ENCODE peak calls at places on chromosome 1, in nine cellular contexts. P is fibroblast of lung, C is AG09309, V is fibroblast of pulmonary artery, D is heart left ventricle, L is tibial nerve, J is HFF-Myc, Z is IMR-90, I is endodermal cell. T is an unnamed sample.

GRCh38 chr1:116334015-116334547 is 39.0 kb upstream of the ATP1A1 start:
- DNase-seq in D (peak), L (no peak), Z (peak), J (no peak), P (peak), V (peak), C (peak), I (no peak), T (no peak)

GRCh38 chr1:182446033-182446669 is 3.8 kb upstream of the RGSL1 start:
- DNase-seq in P (peak), Z (peak), I (peak), L (peak), C (peak), J (peak), V (peak), D (no peak), T (peak)

GRCh38 chr1:235411489-235412486 is 44.6 kb downstream of the TBCE start:
- DNase-seq in D (no peak), Z (no peak), L (no peak), P (no peak), J (no peak), I (no peak), V (no peak), C (no peak), T (no peak)

GRCh38 chr1:78651247-78651646 is 1.6 kb downstream of the IFI44 start:
- DNase-seq in C (no peak), P (peak), V (peak), J (no peak), I (no peak), Z (peak), D (no peak), L (peak), T (no peak)

GRCh38 chr1:219555802-219556201 is 57.1 kb downstream of the ZC3H11B start:
- DNase-seq in D (no peak), I (no peak), L (no peak), V (peak), Z (peak), C (peak), P (peak), J (no peak), T (no peak)

GRCh38 chr1:67590329-67590728 is 94.7 kb upstream of the GADD45A start:
- DNase-seq in C (no peak), Z (peak), I (no peak), P (peak), L (peak), J (no peak), D (peak), V (peak), T (no peak)

GRCh38 chr1:216606047-216606637 is 117.1 kb downstream of the ESRRG start:
- DNase-seq in V (no peak), Z (no peak), D (no peak), P (no peak), I (peak), J (no peak), L (no peak), C (no peak), T (no peak)

GRCh38 chr1:168321945-168322344 is 41.3 kb downstream of the TBX19 start:
- DNase-seq in P (peak), C (no peak), L (no peak), I (no peak), V (peak), Z (peak), D (no peak), J (no peak), T (peak)

GRCh38 chr1:161890574-161890973 is 124.5 kb downstream of the ATF6 start:
- DNase-seq in V (no peak), P (no peak), L (no peak), D (no peak), J (no peak), I (peak), C (no peak), Z (no peak), T (no peak)

GRCh38 chr1:25875154-25875855 is at the start of gene PAQR7:
- DNase-seq in Z (peak), C (no peak), V (peak), D (peak), P (peak), I (peak), J (no peak), L (peak), T (peak)

GRCh38 chr1:189775343-189775742 is 702.3 kb downstream of the BRINP3 start:
- DNase-seq in J (no peak), I (no peak), L (no peak), Z (peak), D (no peak), V (peak), C (no peak), P (peak), T (no peak)

GRCh38 chr1:154574715-154575114 is 7.1 kb downstream of the CHRNB2 start:
- DNase-seq in I (peak), D (no peak), L (no peak), Z (peak), C (no peak), P (peak), J (no peak), V (peak), T (peak)

GRCh38 chr1:158496379-158496778 is 24.4 kb downstream of the OR10R2 start:
- DNase-seq in C (no peak), D (no peak), V (peak), I (no peak), P (no peak), L (no peak), Z (no peak), J (no peak), T (peak)

GRCh38 chr1:201493757-201494617 is 12.9 kb downstream of the CSRP1 start:
- DNase-seq in L (no peak), D (peak), Z (peak), P (peak), V (peak), I (no peak), J (no peak), C (no peak), T (no peak)

GRCh38 chr1:163924041-163924440 is 602.3 kb downstream of the NUF2 start:
- DNase-seq in C (no peak), P (no peak), L (no peak), I (no peak), J (no peak), V (no peak), Z (no peak), D (no peak), T (no peak)

GRCh38 chr1:218433744-218434143 is 88.6 kb downstream of the TGFB2 start:
- DNase-seq in V (peak), L (no peak), P (peak), J (no peak), I (no peak), Z (peak), D (no peak), C (no peak), T (no peak)

GRCh38 chr1:28510350-28511223 is 4.7 kb downstream of the RCC1 start:
- DNase-seq in L (no peak), I (peak), Z (peak), C (no peak), V (no peak), D (no peak), J (no peak), P (peak), T (peak)

GRCh38 chr1:248858096-248858890 is 592 bp downstream of the ZNF692 start:
- DNase-seq in V (peak), J (no peak), Z (peak), P (peak), L (peak), I (peak), C (no peak), D (peak), T (peak)

GRCh38 chr1:198056255-198056654 is 100.5 kb upstream of the NEK7 start:
- DNase-seq in C (no peak), L (no peak), V (peak), D (no peak), I (peak), P (no peak), Z (no peak), J (no peak), T (peak)

GRCh38 chr1:78102082-78102481 is 56.3 kb downstream of the GIPC2 start:
- DNase-seq in Z (peak), J (no peak), P (peak), L (no peak), V (peak), D (no peak), C (peak), I (no peak), T (no peak)

GRCh38 chr1:203638076-203638475 is 11.4 kb downstream of the ATP2B4 start:
- DNase-seq in P (no peak), C (no peak), L (no peak), Z (no peak), J (no peak), V (no peak), I (no peak), D (no peak), T (no peak)

GRCh38 chr1:163747261-163747660 is 425.5 kb downstream of the NUF2 start:
- DNase-seq in V (no peak), J (no peak), I (no peak), Z (no peak), C (no peak), L (no peak), D (no peak), P (no peak), T (no peak)

GRCh38 chr1:66339944-66340343 is 194.0 kb upstream of the SGIP1 start:
- DNase-seq in P (no peak), L (no peak), C (no peak), I (no peak), J (no peak), D (no peak), Z (no peak), V (peak), T (peak)

GRCh38 chr1:197660389-197660788 is 114.9 kb downstream of the DENND1B start:
- DNase-seq in I (no peak), Z (no peak), D (no peak), C (no peak), V (peak), P (no peak), J (no peak), L (no peak), T (no peak)

GRCh38 chr1:30860320-30860652 is 48.3 kb downstream of the SDC3 start:
- DNase-seq in D (no peak), J (no peak), P (no peak), V (no peak), L (no peak), I (no peak), C (no peak), Z (no peak), T (no peak)

GRCh38 chr1:178124115-178124514 is 30.2 kb downstream of the RASAL2 start:
- DNase-seq in J (no peak), L (no peak), P (no peak), V (no peak), D (no peak), I (peak), Z (no peak), C (no peak), T (no peak)

GRCh38 chr1:227901906-227902640 is 45.7 kb downstream of the WNT9A start:
- DNase-seq in P (no peak), J (no peak), V (peak), L (no peak), C (no peak), D (peak), I (peak), Z (peak), T (no peak)

GRCh38 chr1:228445867-228446584 is 29.4 kb upstream of the TRIM17 start:
- DNase-seq in Z (peak), V (peak), L (peak), P (peak), J (no peak), I (peak), D (peak), C (no peak), T (no peak)

GRCh38 chr1:57494679-57495078 is 70.8 kb upstream of the DAB1 start:
- DNase-seq in C (no peak), I (no peak), J (no peak), P (no peak), L (no peak), V (no peak), Z (no peak), D (no peak), T (no peak)

GRCh38 chr1:64474639-64475038 is 4.7 kb downstream of the CACHD1 start:
- DNase-seq in Z (no peak), C (no peak), J (no peak), P (peak), V (peak), L (no peak), D (peak), I (peak), T (no peak)

GRCh38 chr1:12150456-12151200 is 16.2 kb upstream of the TNFRSF1B start:
- DNase-seq in D (peak), C (no peak), L (no peak), Z (no peak), P (no peak), I (no peak), V (no peak), J (no peak), T (peak)

GRCh38 chr1:89198500-89199072 is at the start of gene GBP4:
- DNase-seq in P (peak), L (peak), C (peak), J (no peak), V (peak), I (peak), Z (peak), D (peak), T (no peak)

GRCh38 chr1:43634729-43635128 is 15.2 kb upstream of the KDM4A start:
- DNase-seq in D (no peak), Z (no peak), J (no peak), L (no peak), C (no peak), I (peak), V (no peak), P (no peak), T (no peak)

GRCh38 chr1:196516373-196516772 is 91.9 kb downstream of the KCNT2 start:
- DNase-seq in I (no peak), L (no peak), Z (no peak), C (no peak), P (no peak), J (no peak), D (no peak), V (no peak), T (no peak)

GRCh38 chr1:197269053-197269452 is 1.0 kb downstream of the CRB1 start:
- DNase-seq in L (no peak), D (no peak), J (no peak), I (peak), C (no peak), V (no peak), P (no peak), Z (no peak), T (no peak)

GRCh38 chr1:26349196-26349885 is 4.6 kb downstream of the CRYBG2 start:
- DNase-seq in I (no peak), L (no peak), C (peak), Z (peak), J (no peak), D (no peak), V (peak), P (peak), T (no peak)

DNA sequence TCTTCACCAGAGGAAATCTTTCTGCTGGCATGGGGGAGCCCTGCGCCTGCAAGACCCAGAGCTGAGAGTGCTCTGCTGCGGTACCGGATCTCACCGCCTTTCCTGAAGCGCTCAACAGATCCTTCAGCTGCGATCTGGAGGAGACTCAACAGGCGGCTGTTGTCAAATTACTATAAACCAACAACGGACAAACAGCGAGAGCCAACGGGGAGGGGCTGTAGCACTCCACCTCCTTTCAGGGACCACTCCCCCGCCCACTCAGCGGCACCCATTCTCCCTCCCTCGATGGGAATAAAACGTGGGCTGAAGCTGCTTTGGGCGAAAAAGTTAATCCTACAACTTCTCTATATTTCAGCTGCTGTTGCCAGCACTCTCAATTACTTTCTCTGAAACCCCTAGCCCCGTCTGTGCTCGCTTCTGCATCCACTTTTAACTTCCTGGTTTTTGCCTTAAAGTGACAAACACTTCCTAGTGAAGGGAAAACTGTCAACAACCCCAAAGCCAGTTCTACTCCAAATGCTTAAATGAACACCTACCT is at the start of gene FMO5:
- DNase-seq in V (peak), D (peak), P (peak), I (peak), C (no peak), L (peak), Z (peak), J (peak), T (peak)
- TF ChIP-seq CTCF in V (peak), D (no peak), P (peak), I (peak), C (peak), L (peak), Z (peak), J (no peak), T (peak)

DNA sequence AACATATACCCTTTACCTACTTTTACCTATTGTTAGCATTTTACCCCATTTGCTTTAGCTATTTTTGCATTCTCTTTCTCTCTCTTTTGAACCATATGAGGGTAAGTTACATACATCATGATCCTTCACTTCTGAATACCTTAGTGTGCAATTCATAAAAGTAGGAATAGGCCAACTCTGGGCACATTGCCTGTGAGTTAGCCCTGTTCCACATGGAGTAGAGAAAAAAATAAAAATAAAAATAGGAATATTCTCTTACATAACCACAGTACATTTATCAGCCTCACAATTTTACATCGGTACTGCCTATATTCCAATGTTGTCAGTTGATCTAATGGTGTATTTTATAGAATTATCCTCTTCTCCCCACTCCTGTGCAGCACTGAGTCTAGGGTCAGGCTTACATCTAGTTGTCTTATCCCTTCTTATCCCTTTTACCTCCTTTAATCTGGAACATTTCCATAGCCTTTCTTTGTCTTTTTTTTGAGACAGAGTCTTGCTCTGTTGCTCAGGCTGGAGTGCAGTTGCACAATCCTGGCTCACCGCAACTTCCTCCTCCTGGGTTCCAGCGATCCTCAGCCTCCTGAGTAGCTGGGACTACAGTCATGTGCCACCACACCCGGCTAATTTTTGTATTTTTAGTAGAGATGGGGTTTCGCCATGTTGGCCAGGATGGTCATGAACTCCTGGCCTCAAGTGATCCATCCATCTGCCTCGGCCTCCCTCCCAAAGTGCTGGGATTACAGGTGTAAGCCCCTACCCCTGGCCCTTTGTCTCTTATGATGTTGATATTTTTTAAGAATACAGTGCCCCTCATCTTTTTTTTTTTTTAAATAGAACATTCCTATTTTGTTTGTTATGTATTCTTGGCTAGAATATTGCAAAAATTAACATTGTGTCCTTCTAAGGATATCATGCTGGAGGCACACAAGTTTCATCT is 11.1 kb upstream of the SLC30A1 start:
- DNase-seq in P (peak), J (no peak), V (peak), I (no peak), D (peak), C (peak), L (peak), Z (peak), T (no peak)
- TF ChIP-seq CTCF in P (no peak), J (no peak), V (no peak), I (no peak), D (no peak), C (no peak), L (no peak), Z (no peak), T (no peak)

GRCh38 chr1:192477630-192478029 is 97.9 kb upstream of the RGS1 start:
- DNase-seq in L (no peak), C (peak), Z (peak), D (no peak), I (no peak), P (peak), V (peak), J (no peak), T (peak)
- TF ChIP-seq CTCF in L (peak), C (peak), Z (peak), D (peak), I (peak), P (peak), V (peak), J (peak), T (peak)

GRCh38 chr1:205065666-205066065 is 18.6 kb downstream of the TMEM81 start:
- DNase-seq in I (peak), L (no peak), Z (no peak), D (no peak), J (no peak), C (no peak), P (no peak), V (no peak), T (no peak)

GRCh38 chr1:205068001-205068400 is 16.3 kb downstream of the TMEM81 start:
- DNase-seq in Z (no peak), C (no peak), D (no peak), L (no peak), J (no peak), I (no peak), P (no peak), V (no peak), T (no peak)

GRCh38 chr1:205067031-205067430 is 17.2 kb downstream of the TMEM81 start:
- DNase-seq in C (no peak), D (no peak), J (no peak), L (no peak), I (no peak), P (no peak), Z (no peak), V (no peak), T (no peak)

GRCh38 chr1:205064741-205065316 is 19.4 kb downstream of the TMEM81 start:
- DNase-seq in P (no peak), I (peak), D (no peak), Z (no peak), C (no peak), L (no peak), V (no peak), J (no peak), T (no peak)

GRCh38 chr1:205066221-205066818 is 17.9 kb downstream of the TMEM81 start:
- DNase-seq in C (no peak), J (no peak), Z (no peak), L (no peak), I (peak), D (no peak), P (no peak), V (no peak), T (peak)
- TF ChIP-seq CTCF in C (peak), J (no peak), Z (peak), L (no peak), I (peak), D (no peak), P (no peak), V (no peak), T (peak)